ENCODE peak calls at places on chromosomes 7 and 10, in ten cellular contexts. B is K562, E is transverse colon, T is adrenal gland, M is prostate gland, N is body of pancreas, S is IMR-90, H is heart left ventricle, G is HepG2, V is testis. Z is an unnamed sample.

GRCh38 chr7:92478095-92478494 is 349 bp upstream of the ERVW-1 start:
- DNase-seq in B (no peak), E (no peak), T (no peak), M (no peak), N (no peak), S (no peak), H (no peak), G (no peak), V (no peak), Z (no peak)

GRCh38 chr7:80150621-80151273 is 16.1 kb downstream of the GNAI1 start:
- DNase-seq in B (no peak), E (no peak), T (no peak), M (no peak), N (no peak), S (peak), H (no peak), G (no peak), V (no peak), Z (no peak)

GRCh38 chr7:6375346-6376101 is 72.2 kb downstream of the DAGLB start:
- DNase-seq in B (no peak), E (no peak), T (no peak), M (no peak), N (peak), S (peak), H (no peak), G (no peak), V (peak), Z (no peak)

GRCh38 chr7:101140339-101140699 is 13.4 kb downstream of the SERPINE1 start:
- DNase-seq in B (no peak), E (no peak), T (no peak), M (no peak), N (no peak), S (peak), H (no peak), G (no peak), V (no peak), Z (no peak)

GRCh38 chr7:51451751-51452465 is 135.3 kb upstream of the COBL start:
- DNase-seq in B (no peak), E (no peak), T (no peak), M (no peak), N (no peak), S (no peak), H (no peak), G (no peak), V (no peak), Z (no peak)

GRCh38 chr10:12650122-12650521 is 300.8 kb downstream of the CAMK1D start:
- DNase-seq in B (no peak), E (no peak), T (no peak), M (no peak), N (no peak), S (no peak), H (no peak), G (no peak), V (no peak), Z (no peak)

GRCh38 chr7:108618056-108618455 is 48.4 kb downstream of the DNAJB9 start:
- DNase-seq in B (no peak), E (no peak), T (no peak), M (no peak), N (no peak), S (no peak), H (no peak), G (no peak), V (no peak), Z (no peak)

GRCh38 chr7:27111753-27112277 is 9.3 kb upstream of the HOXA2 start:
- DNase-seq in B (no peak), E (no peak), T (no peak), M (no peak), N (no peak), S (peak), H (no peak), G (no peak), V (no peak), Z (no peak)

GRCh38 chr7:18347170-18347569 is 148.4 kb upstream of the HDAC9 start:
- DNase-seq in B (no peak), E (no peak), T (no peak), M (no peak), N (no peak), S (no peak), H (no peak), G (no peak), V (no peak), Z (no peak)

GRCh38 chr10:78342787-78343186 is 309.1 kb downstream of the RPS24 start:
- DNase-seq in B (no peak), E (no peak), T (no peak), M (no peak), N (no peak), S (no peak), H (no peak), G (no peak), V (peak), Z (no peak)

GRCh38 chr7:2307690-2308107 is 6.5 kb downstream of the SNX8 start:
- DNase-seq in B (no peak), E (no peak), T (no peak), M (no peak), N (no peak), S (no peak), H (no peak), G (no peak), V (no peak), Z (no peak)

GRCh38 chr10:132623996-132624846 is 86.6 kb downstream of the INPP5A start:
- DNase-seq in B (no peak), E (no peak), T (no peak), M (no peak), N (no peak), S (no peak), H (no peak), G (no peak), V (no peak), Z (no peak)

GRCh38 chr7:115618676-115619075 is 411.9 kb downstream of the TFEC start:
- DNase-seq in B (no peak), E (no peak), T (no peak), M (no peak), N (no peak), S (peak), H (no peak), G (no peak), V (no peak), Z (no peak)

GRCh38 chr7:36304099-36304425 is 85.6 kb upstream of the ANLN start:
- DNase-seq in B (no peak), E (no peak), T (no peak), M (no peak), N (no peak), S (no peak), H (no peak), G (no peak), V (no peak), Z (no peak)

GRCh38 chr10:70440296-70441160 is 953 bp downstream of the NODAL start:
- DNase-seq in B (peak), E (no peak), T (no peak), M (no peak), N (no peak), S (no peak), H (no peak), G (no peak), V (no peak), Z (no peak)

GRCh38 chr10:54081950-54082349 is 719.1 kb downstream of the PCDH15 start:
- DNase-seq in B (no peak), E (no peak), T (no peak), M (no peak), N (no peak), S (no peak), H (no peak), G (no peak), V (no peak), Z (no peak)

GRCh38 chr10:23448802-23449570 is 10.1 kb downstream of the OTUD1 start:
- DNase-seq in B (no peak), E (no peak), T (no peak), M (no peak), N (no peak), S (peak), H (no peak), G (no peak), V (no peak), Z (no peak)

GRCh38 chr10:11245095-11245479 is 227.4 kb downstream of the CELF2 start:
- DNase-seq in B (no peak), E (no peak), T (no peak), M (no peak), N (no peak), S (no peak), H (no peak), G (no peak), V (no peak), Z (no peak)

GRCh38 chr10:134743-135600 is at the start of gene ZMYND11:
- DNase-seq in B (peak), E (peak), T (peak), M (peak), N (peak), S (peak), H (peak), G (no peak), V (peak), Z (peak)

GRCh38 chr10:3636356-3637181 is 148.4 kb downstream of the KLF6 start:
- DNase-seq in B (no peak), E (no peak), T (no peak), M (no peak), N (peak), S (no peak), H (no peak), G (no peak), V (no peak), Z (no peak)

GRCh38 chr7:98567979-98568378 is 49.1 kb upstream of the NPTX2 start:
- DNase-seq in B (no peak), E (no peak), T (no peak), M (no peak), N (no peak), S (no peak), H (no peak), G (no peak), V (no peak), Z (no peak)

GRCh38 chr10:75730847-75731246 is 299.4 kb downstream of the LRMDA start:
- DNase-seq in B (no peak), E (no peak), T (no peak), M (no peak), N (no peak), S (no peak), H (no peak), G (no peak), V (no peak), Z (no peak)

GRCh38 chr7:44073664-44074348 is 8.4 kb upstream of the PGAM2 start:
- DNase-seq in B (no peak), E (peak), T (peak), M (peak), N (peak), S (peak), H (peak), G (no peak), V (peak), Z (peak)

GRCh38 chr7:63205136-63205535 is 793.5 kb upstream of the ZNF722 start:
- DNase-seq in B (no peak), E (no peak), T (no peak), M (no peak), N (no peak), S (no peak), H (no peak), G (no peak), V (no peak), Z (no peak)

GRCh38 chr7:133853706-133854276 is 273.3 kb upstream of the LRGUK start:
- DNase-seq in B (peak), E (peak), T (peak), M (peak), N (peak), S (peak), H (no peak), G (peak), V (peak), Z (peak)

GRCh38 chr10:17381502-17382142 is 72.8 kb downstream of the ST8SIA6 start:
- DNase-seq in B (no peak), E (no peak), T (no peak), M (no peak), N (no peak), S (no peak), H (no peak), G (no peak), V (no peak), Z (no peak)

GRCh38 chr10:49756031-49756430 is 6.1 kb downstream of the OGDHL start:
- DNase-seq in B (no peak), E (no peak), T (no peak), M (no peak), N (no peak), S (no peak), H (no peak), G (no peak), V (no peak), Z (no peak)

GRCh38 chr7:149870274-149870673 is 3.5 kb upstream of the ATP6V0E2 start:
- DNase-seq in B (no peak), E (no peak), T (no peak), M (no peak), N (no peak), S (no peak), H (no peak), G (no peak), V (peak), Z (no peak)

GRCh38 chr7:5484921-5485320 is 61.3 kb upstream of the TNRC18 start:
- DNase-seq in B (no peak), E (no peak), T (no peak), M (no peak), N (no peak), S (no peak), H (no peak), G (no peak), V (no peak), Z (no peak)

GRCh38 chr7:27143022-27143949 is at the start of gene HOXA5:
- DNase-seq in B (no peak), E (peak), T (peak), M (peak), N (peak), S (peak), H (no peak), G (peak), V (peak), Z (peak)

GRCh38 chr7:30451539-30452277 is 26.9 kb downstream of the NOD1 start:
- DNase-seq in B (no peak), E (no peak), T (no peak), M (no peak), N (no peak), S (no peak), H (no peak), G (no peak), V (no peak), Z (no peak)

GRCh38 chr10:107340345-107340744 is 175.8 kb upstream of the SORCS1 start:
- DNase-seq in B (no peak), E (no peak), T (peak), M (no peak), N (no peak), S (no peak), H (no peak), G (no peak), V (no peak), Z (no peak)

GRCh38 chr7:151134743-151135524 is 32.6 kb downstream of the GBX1 start:
- DNase-seq in B (no peak), E (no peak), T (no peak), M (no peak), N (no peak), S (no peak), H (no peak), G (no peak), V (no peak), Z (peak)

GRCh38 chr10:21535494-21535818 is 1.4 kb downstream of the MLLT10 start:
- DNase-seq in B (no peak), E (no peak), T (no peak), M (no peak), N (no peak), S (no peak), H (no peak), G (no peak), V (no peak), Z (no peak)

GRCh38 chr10:100229819-100230422 is 525 bp upstream of the CHUK start:
- DNase-seq in B (no peak), E (no peak), T (no peak), M (no peak), N (no peak), S (no peak), H (no peak), G (no peak), V (no peak), Z (no peak)
- TF ChIP-seq POLR2A in B (no peak), E (no peak), T (no peak), M (no peak), N (no peak), S (no peak), H (no peak), G (no peak), V (no peak), Z (no peak)

GRCh38 chr7:135170223-135170997 is at the start of gene CYREN:
- DNase-seq in B (peak), E (peak), T (peak), M (peak), N (peak), S (peak), H (peak), G (peak), V (peak), Z (peak)
- TF ChIP-seq POLR2A in B (peak), E (peak), T (peak), M (peak), N (peak), S (peak), H (no peak), G (peak), V (peak), Z (peak)

GRCh38 chr7:102395958-102396709 is at the start of gene PRKRIP1:
- DNase-seq in B (peak), E (peak), T (peak), M (peak), N (peak), S (peak), H (peak), G (peak), V (peak), Z (peak)
- TF ChIP-seq POLR2A in B (peak), E (peak), T (peak), M (peak), N (peak), S (peak), H (no peak), G (peak), V (no peak), Z (peak)

DNA sequence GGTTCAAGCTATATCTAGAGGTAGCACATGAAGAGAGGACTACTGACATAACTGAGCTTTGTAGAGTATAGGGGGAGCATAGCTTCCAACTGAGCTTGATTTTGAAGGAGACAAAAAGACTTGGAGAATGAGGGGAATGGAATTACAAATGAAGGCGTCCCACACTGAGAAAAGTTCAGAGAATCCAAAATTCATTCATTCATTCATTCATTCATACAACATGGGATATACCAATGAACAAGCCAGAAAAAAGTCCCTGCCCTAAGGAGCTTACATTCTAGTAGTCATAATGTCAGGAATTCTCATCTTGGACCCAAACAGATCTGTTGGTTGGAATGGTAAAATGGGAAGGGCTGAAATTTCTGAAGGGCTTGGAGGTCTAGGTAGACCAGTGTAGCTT is 62.0 kb downstream of the ENTPD1 start:
- DNase-seq in B (no peak), E (no peak), T (no peak), M (no peak), N (no peak), S (no peak), H (no peak), G (no peak), V (no peak), Z (no peak)
- TF ChIP-seq POLR2A in B (no peak), E (no peak), T (no peak), M (no peak), N (no peak), S (no peak), H (no peak), G (no peak), V (no peak), Z (no peak)

GRCh38 chr10:62816179-62817119 is at the start of gene EGR2:
- DNase-seq in B (peak), E (peak), T (peak), M (peak), N (peak), S (peak), H (peak), G (peak), V (peak), Z (peak)
- TF ChIP-seq POLR2A in B (peak), E (no peak), T (peak), M (no peak), N (peak), S (peak), H (no peak), G (no peak), V (no peak), Z (no peak)

Z was measured in gastrocnemius medialis.